ENCODE peak calls at places on chromosomes 1 and 21, in nine cellular contexts. One of them, this sample, is unnamed.

GRCh38 chr21:31731112-31731801 is 661 bp downstream of the SCAF4 start:
- DNase-seq in psoas muscle: peak; percentile 70
- DNase-seq in right cardiac atrium: peak; percentile 52
- DNase-seq in A673: peak; percentile 40
- DNase-seq in ovary: peak; percentile 57
- DNase-seq in prostate gland: peak; percentile 35
- DNase-seq in cardiac muscle cell: peak; percentile 44
- DNase-seq in T-helper 17 cell: peak; percentile 28
- DNase-seq in colonic mucosa: peak; percentile 78
- DNase-seq in this sample: peak; percentile 56

GRCh38 chr1:85199667-85200366 is 999 bp downstream of the SYDE2 start:
- DNase-seq in T-helper 17 cell: no peak
- DNase-seq in ovary: no peak
- DNase-seq in colonic mucosa: no peak
- DNase-seq in right cardiac atrium: no peak
- DNase-seq in psoas muscle: no peak
- DNase-seq in prostate gland: peak; percentile 20
- DNase-seq in cardiac muscle cell: no peak
- DNase-seq in A673: no peak
- DNase-seq in this sample: no peak

GRCh38 chr1:205318231-205318991 is 3.1 kb downstream of the NUAK2 start:
- DNase-seq in T-helper 17 cell: no peak
- DNase-seq in cardiac muscle cell: no peak
- DNase-seq in right cardiac atrium: no peak
- DNase-seq in psoas muscle: no peak
- DNase-seq in ovary: no peak
- DNase-seq in prostate gland: peak; percentile 60
- DNase-seq in A673: no peak
- DNase-seq in colonic mucosa: peak; percentile 82
- DNase-seq in this sample: no peak

GRCh38 chr1:27380223-27380622 is 2.9 kb downstream of the CD164L2 start:
- DNase-seq in A673: no peak
- DNase-seq in prostate gland: no peak
- DNase-seq in right cardiac atrium: no peak
- DNase-seq in ovary: no peak
- DNase-seq in T-helper 17 cell: no peak
- DNase-seq in psoas muscle: no peak
- DNase-seq in colonic mucosa: no peak
- DNase-seq in cardiac muscle cell: no peak
- DNase-seq in this sample: no peak

GRCh38 chr1:112325504-112325903 is 70.5 kb upstream of the CTTNBP2NL start:
- DNase-seq in prostate gland: no peak
- DNase-seq in ovary: no peak
- DNase-seq in T-helper 17 cell: no peak
- DNase-seq in right cardiac atrium: peak; percentile 51
- DNase-seq in cardiac muscle cell: peak; percentile 29
- DNase-seq in psoas muscle: peak; percentile 58
- DNase-seq in A673: peak; percentile 47
- DNase-seq in colonic mucosa: no peak
- DNase-seq in this sample: no peak

GRCh38 chr1:170204121-170204520 is 58.4 kb downstream of the NTMT2 start:
- DNase-seq in T-helper 17 cell: no peak
- DNase-seq in right cardiac atrium: no peak
- DNase-seq in ovary: no peak
- DNase-seq in prostate gland: no peak
- DNase-seq in cardiac muscle cell: no peak
- DNase-seq in A673: peak; percentile 58
- DNase-seq in psoas muscle: no peak
- DNase-seq in colonic mucosa: no peak
- DNase-seq in this sample: no peak

GRCh38 chr1:91564888-91565700 is 64.4 kb downstream of the CDC7 start:
- DNase-seq in right cardiac atrium: no peak
- DNase-seq in A673: no peak
- DNase-seq in T-helper 17 cell: no peak
- DNase-seq in colonic mucosa: no peak
- DNase-seq in ovary: no peak
- DNase-seq in cardiac muscle cell: no peak
- DNase-seq in psoas muscle: no peak
- DNase-seq in prostate gland: no peak
- DNase-seq in this sample: no peak

GRCh38 chr1:204837440-204838084 is 33.1 kb upstream of the NFASC start:
- DNase-seq in cardiac muscle cell: peak; percentile 69
- DNase-seq in A673: peak; percentile 64
- DNase-seq in colonic mucosa: peak; percentile 40
- DNase-seq in psoas muscle: no peak
- DNase-seq in right cardiac atrium: no peak
- DNase-seq in ovary: peak; percentile 69
- DNase-seq in prostate gland: no peak
- DNase-seq in T-helper 17 cell: no peak
- DNase-seq in this sample: no peak

GRCh38 chr1:119674110-119674509 is 26.0 kb upstream of the ZNF697 start:
- DNase-seq in cardiac muscle cell: peak; percentile 77
- DNase-seq in psoas muscle: no peak
- DNase-seq in A673: no peak
- DNase-seq in prostate gland: peak; percentile 27
- DNase-seq in T-helper 17 cell: no peak
- DNase-seq in ovary: no peak
- DNase-seq in right cardiac atrium: no peak
- DNase-seq in colonic mucosa: no peak
- DNase-seq in this sample: no peak

GRCh38 chr1:147612366-147612765 is 58.0 kb downstream of the ACP6 start:
- DNase-seq in colonic mucosa: no peak
- DNase-seq in T-helper 17 cell: no peak
- DNase-seq in ovary: no peak
- DNase-seq in prostate gland: peak; percentile 59
- DNase-seq in A673: no peak
- DNase-seq in right cardiac atrium: no peak
- DNase-seq in psoas muscle: no peak
- DNase-seq in cardiac muscle cell: no peak
- DNase-seq in this sample: no peak

GRCh38 chr1:234550341-234551031 is 59.5 kb downstream of the IRF2BP2 start:
- DNase-seq in psoas muscle: no peak
- DNase-seq in cardiac muscle cell: no peak
- DNase-seq in right cardiac atrium: no peak
- DNase-seq in ovary: no peak
- DNase-seq in T-helper 17 cell: no peak
- DNase-seq in A673: no peak
- DNase-seq in colonic mucosa: no peak
- DNase-seq in prostate gland: no peak
- DNase-seq in this sample: no peak

GRCh38 chr1:109399326-109399957 is 1.7 kb upstream of the SORT1 start:
- DNase-seq in cardiac muscle cell: peak; percentile 74
- DNase-seq in prostate gland: peak; percentile 61
- DNase-seq in A673: peak; percentile 79
- DNase-seq in ovary: no peak
- DNase-seq in psoas muscle: no peak
- DNase-seq in right cardiac atrium: no peak
- DNase-seq in T-helper 17 cell: no peak
- DNase-seq in colonic mucosa: peak; percentile 51
- DNase-seq in this sample: peak; percentile 43

GRCh38 chr1:51756290-51756689 is 122.2 kb downstream of the NRDC start:
- DNase-seq in psoas muscle: no peak
- DNase-seq in colonic mucosa: no peak
- DNase-seq in right cardiac atrium: no peak
- DNase-seq in cardiac muscle cell: no peak
- DNase-seq in A673: no peak
- DNase-seq in T-helper 17 cell: no peak
- DNase-seq in prostate gland: no peak
- DNase-seq in ovary: no peak
- DNase-seq in this sample: no peak

GRCh38 chr1:214882621-214883020 is 199.9 kb upstream of the KCNK2 start:
- DNase-seq in right cardiac atrium: no peak
- DNase-seq in cardiac muscle cell: no peak
- DNase-seq in T-helper 17 cell: no peak
- DNase-seq in ovary: no peak
- DNase-seq in A673: no peak
- DNase-seq in psoas muscle: no peak
- DNase-seq in colonic mucosa: no peak
- DNase-seq in prostate gland: no peak
- DNase-seq in this sample: no peak

GRCh38 chr1:151058682-151059341 is 610 bp downstream of the CDC42SE1 start:
- DNase-seq in prostate gland: peak; percentile 93
- DNase-seq in right cardiac atrium: peak; percentile 28
- DNase-seq in T-helper 17 cell: no peak
- DNase-seq in colonic mucosa: peak; percentile 67
- DNase-seq in A673: peak; percentile 25
- DNase-seq in cardiac muscle cell: peak; percentile 42
- DNase-seq in psoas muscle: no peak
- DNase-seq in ovary: peak; percentile 45
- DNase-seq in this sample: peak; percentile 14

GRCh38 chr21:36175771-36176565 is 19.3 kb downstream of the DOP1B start:
- DNase-seq in A673: no peak
- DNase-seq in cardiac muscle cell: no peak
- DNase-seq in right cardiac atrium: no peak
- DNase-seq in T-helper 17 cell: no peak
- DNase-seq in psoas muscle: no peak
- DNase-seq in prostate gland: no peak
- DNase-seq in ovary: no peak
- DNase-seq in colonic mucosa: no peak
- DNase-seq in this sample: no peak

DNA sequence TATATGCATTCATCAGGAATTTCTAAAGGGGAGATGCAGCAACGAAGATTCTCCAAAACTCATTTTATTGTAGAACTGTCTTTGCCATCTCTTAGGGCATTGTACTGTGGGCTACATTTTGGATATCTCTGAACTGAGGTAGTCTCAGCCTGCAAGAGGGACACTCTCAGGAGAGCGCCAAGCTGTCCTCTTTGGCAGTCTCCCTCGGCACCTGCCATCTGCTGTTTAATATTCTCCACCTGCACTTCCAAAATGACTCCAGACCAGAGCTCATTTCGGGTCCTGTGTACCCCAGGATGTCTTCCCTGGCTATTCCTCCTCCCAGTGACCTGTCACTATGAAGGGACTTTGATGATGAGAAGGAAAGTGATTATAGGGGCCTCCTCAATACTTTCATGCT is 356.3 kb upstream of the C1orf174 start:
- DNase-seq in ovary: no peak
- DNase-seq in psoas muscle: no peak
- DNase-seq in T-helper 17 cell: no peak
- DNase-seq in prostate gland: no peak
- DNase-seq in cardiac muscle cell: no peak
- DNase-seq in colonic mucosa: no peak
- DNase-seq in A673: no peak
- DNase-seq in right cardiac atrium: no peak
- DNase-seq in this sample: no peak
- H3K9me3 ChIP-seq in ovary: no peaks in the 10 kb centered on the region
- H3K9me3 ChIP-seq in psoas muscle: no peaks in the 10 kb centered on the region
- H3K9me3 ChIP-seq in T-helper 17 cell: peaks cover 2% of the 10 kb centered on the region
- H3K9me3 ChIP-seq in prostate gland: no peaks in the 10 kb centered on the region
- H3K9me3 ChIP-seq in cardiac muscle cell: no peaks in the 10 kb centered on the region
- H3K9me3 ChIP-seq in colonic mucosa: no peaks in the 10 kb centered on the region
- H3K9me3 ChIP-seq in A673: peaks cover 6% of the 10 kb centered on the region
- H3K9me3 ChIP-seq in right cardiac atrium: no peaks in the 10 kb centered on the region
- H3K9me3 ChIP-seq in this sample: no peaks in the 10 kb centered on the region

GRCh38 chr21:38823737-38824123 is 18.0 kb downstream of the ETS2 start:
- DNase-seq in T-helper 17 cell: no peak
- DNase-seq in A673: no peak
- DNase-seq in colonic mucosa: peak; percentile 6
- DNase-seq in cardiac muscle cell: no peak
- DNase-seq in ovary: no peak
- DNase-seq in psoas muscle: no peak
- DNase-seq in prostate gland: no peak
- DNase-seq in right cardiac atrium: no peak
- DNase-seq in this sample: no peak

GRCh38 chr21:38821248-38821647 is 15.5 kb downstream of the ETS2 start:
- DNase-seq in cardiac muscle cell: no peak
- DNase-seq in A673: no peak
- DNase-seq in ovary: no peak
- DNase-seq in prostate gland: no peak
- DNase-seq in right cardiac atrium: no peak
- DNase-seq in T-helper 17 cell: no peak
- DNase-seq in colonic mucosa: peak; percentile 58
- DNase-seq in psoas muscle: no peak
- DNase-seq in this sample: no peak

GRCh38 chr21:38821959-38822682 is 16.4 kb downstream of the ETS2 start:
- DNase-seq in prostate gland: no peak
- DNase-seq in right cardiac atrium: no peak
- DNase-seq in colonic mucosa: peak; percentile 24
- DNase-seq in ovary: no peak
- DNase-seq in cardiac muscle cell: no peak
- DNase-seq in psoas muscle: no peak
- DNase-seq in A673: no peak
- DNase-seq in T-helper 17 cell: no peak
- DNase-seq in this sample: no peak

GRCh38 chr21:38824124-38824822 is 18.5 kb downstream of the ETS2 start:
- DNase-seq in right cardiac atrium: no peak
- DNase-seq in A673: no peak
- DNase-seq in ovary: no peak
- DNase-seq in prostate gland: no peak
- DNase-seq in cardiac muscle cell: no peak
- DNase-seq in colonic mucosa: peak; percentile 78
- DNase-seq in T-helper 17 cell: no peak
- DNase-seq in psoas muscle: no peak
- DNase-seq in this sample: no peak

GRCh38 chr21:38822754-38823374 is 17.1 kb downstream of the ETS2 start:
- DNase-seq in T-helper 17 cell: no peak
- DNase-seq in A673: no peak
- DNase-seq in prostate gland: no peak
- DNase-seq in psoas muscle: no peak
- DNase-seq in right cardiac atrium: no peak
- DNase-seq in cardiac muscle cell: no peak
- DNase-seq in colonic mucosa: peak; percentile 49
- DNase-seq in ovary: no peak
- DNase-seq in this sample: no peak
- H3K9me3 ChIP-seq in T-helper 17 cell: no peaks in the 10 kb centered on the region
- H3K9me3 ChIP-seq in A673: peaks cover 6% of the 10 kb centered on the region
- H3K9me3 ChIP-seq in prostate gland: no peaks in the 10 kb centered on the region
- H3K9me3 ChIP-seq in psoas muscle: no peaks in the 10 kb centered on the region
- H3K9me3 ChIP-seq in right cardiac atrium: no peaks in the 10 kb centered on the region
- H3K9me3 ChIP-seq in cardiac muscle cell: no peaks in the 10 kb centered on the region
- H3K9me3 ChIP-seq in colonic mucosa: no peaks in the 10 kb centered on the region
- H3K9me3 ChIP-seq in ovary: no peaks in the 10 kb centered on the region
- H3K9me3 ChIP-seq in this sample: no peaks in the 10 kb centered on the region

GRCh38 chr1:2079396-2080085 is 29.3 kb downstream of the PRKCZ start:
- DNase-seq in T-helper 17 cell: no peak
- DNase-seq in cardiac muscle cell: no peak
- DNase-seq in psoas muscle: no peak
- DNase-seq in right cardiac atrium: no peak
- DNase-seq in A673: no peak
- DNase-seq in colonic mucosa: no peak
- DNase-seq in prostate gland: no peak
- DNase-seq in ovary: no peak
- DNase-seq in this sample: no peak
- H3K9me3 ChIP-seq in T-helper 17 cell: peaks cover 3% of the 10 kb centered on the region
- H3K9me3 ChIP-seq in cardiac muscle cell: no peaks in the 10 kb centered on the region
- H3K9me3 ChIP-seq in psoas muscle: peaks cover 17% of the 10 kb centered on the region
- H3K9me3 ChIP-seq in right cardiac atrium: peaks cover 2% of the 10 kb centered on the region
- H3K9me3 ChIP-seq in A673: peaks cover 16% of the 10 kb centered on the region
- H3K9me3 ChIP-seq in colonic mucosa: no peaks in the 10 kb centered on the region
- H3K9me3 ChIP-seq in prostate gland: no peaks in the 10 kb centered on the region
- H3K9me3 ChIP-seq in ovary: no peaks in the 10 kb centered on the region
- H3K9me3 ChIP-seq in this sample: no peaks in the 10 kb centered on the region

DNA sequence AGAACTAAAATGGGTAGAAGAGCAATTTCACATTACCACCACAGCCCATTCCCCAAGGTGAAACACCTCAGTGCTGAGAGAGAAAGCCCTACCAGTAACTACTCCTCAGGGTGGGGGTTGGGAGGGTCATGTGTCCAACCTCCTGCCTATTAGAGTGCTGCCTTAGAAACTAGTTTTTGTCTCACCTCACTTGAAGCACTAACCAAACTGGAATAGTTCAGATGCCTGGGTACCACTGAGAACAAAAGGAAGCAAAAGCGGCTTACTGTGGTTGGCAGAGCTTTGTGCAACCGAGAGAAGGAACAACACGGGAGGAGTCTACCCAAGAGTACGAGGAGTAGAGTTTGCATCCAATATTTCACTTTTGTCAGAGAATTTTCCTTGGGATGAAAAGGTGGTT is 1207.5 kb upstream of the ADGRL2 start:
- DNase-seq in prostate gland: no peak
- DNase-seq in T-helper 17 cell: no peak
- DNase-seq in A673: no peak
- DNase-seq in colonic mucosa: no peak
- DNase-seq in ovary: no peak
- DNase-seq in psoas muscle: no peak
- DNase-seq in right cardiac atrium: no peak
- DNase-seq in cardiac muscle cell: no peak
- DNase-seq in this sample: no peak
- H3K9me3 ChIP-seq in prostate gland: no peaks in the 10 kb centered on the region
- H3K9me3 ChIP-seq in T-helper 17 cell: peaks cover 4% of the 10 kb centered on the region
- H3K9me3 ChIP-seq in A673: peaks cover 9% of the 10 kb centered on the region
- H3K9me3 ChIP-seq in colonic mucosa: no peaks in the 10 kb centered on the region
- H3K9me3 ChIP-seq in ovary: no peaks in the 10 kb centered on the region
- H3K9me3 ChIP-seq in psoas muscle: peaks cover 7% of the 10 kb centered on the region
- H3K9me3 ChIP-seq in right cardiac atrium: peaks cover 4% of the 10 kb centered on the region
- H3K9me3 ChIP-seq in cardiac muscle cell: no peaks in the 10 kb centered on the region
- H3K9me3 ChIP-seq in this sample: no peaks in the 10 kb centered on the region

This sample was measured in CD8-positive, alpha-beta T cell.